ENCODE peak calls at places on chromosome 22, in six cellular contexts. One of them, this sample, is unnamed.

GRCh38 chr22:45026511-45026910 is 16.7 kb upstream of the PHF21B start:
- DNase-seq in mesenteric fat pad: no peak
- DNase-seq in Peyer's patch: no peak
- DNase-seq in adrenal gland: no peak
- DNase-seq in CD4-positive, alpha-beta T cell: no peak
- DNase-seq in NB4: peak
- DNase-seq in this sample: no peak

GRCh38 chr22:31647066-31647465 is 14.9 kb downstream of the PISD start:
- DNase-seq in adrenal gland: no peak
- DNase-seq in NB4: no peak
- DNase-seq in CD4-positive, alpha-beta T cell: no peak
- DNase-seq in mesenteric fat pad: no peak
- DNase-seq in Peyer's patch: no peak
- DNase-seq in this sample: no peak

GRCh38 chr22:42321908-42322561 is 51.6 kb upstream of the TCF20 start:
- DNase-seq in Peyer's patch: no peak
- DNase-seq in CD4-positive, alpha-beta T cell: no peak
- DNase-seq in adrenal gland: no peak
- DNase-seq in NB4: no peak
- DNase-seq in mesenteric fat pad: no peak
- DNase-seq in this sample: no peak

GRCh38 chr22:46731246-46732040 is 6.6 kb downstream of the CERK start:
- DNase-seq in mesenteric fat pad: no peak
- DNase-seq in Peyer's patch: no peak
- DNase-seq in NB4: no peak
- DNase-seq in adrenal gland: peak
- DNase-seq in CD4-positive, alpha-beta T cell: no peak
- DNase-seq in this sample: peak

GRCh38 chr22:28911777-28912669 is 28.7 kb downstream of the ZNRF3 start:
- DNase-seq in Peyer's patch: no peak
- DNase-seq in NB4: no peak
- DNase-seq in mesenteric fat pad: peak
- DNase-seq in CD4-positive, alpha-beta T cell: no peak
- DNase-seq in adrenal gland: no peak
- DNase-seq in this sample: peak

GRCh38 chr22:33971561-33971961 is 51.3 kb upstream of the LARGE1 start:
- DNase-seq in adrenal gland: no peak
- DNase-seq in CD4-positive, alpha-beta T cell: no peak
- DNase-seq in mesenteric fat pad: no peak
- DNase-seq in NB4: peak
- DNase-seq in Peyer's patch: no peak
- DNase-seq in this sample: no peak

GRCh38 chr22:17706451-17706900 is 67.8 kb downstream of the BID start:
- DNase-seq in CD4-positive, alpha-beta T cell: no peak
- DNase-seq in mesenteric fat pad: no peak
- DNase-seq in adrenal gland: peak
- DNase-seq in Peyer's patch: no peak
- DNase-seq in NB4: peak
- DNase-seq in this sample: peak

GRCh38 chr22:23763579-23764331 is 965 bp downstream of the C22orf15 start:
- DNase-seq in NB4: no peak
- DNase-seq in CD4-positive, alpha-beta T cell: peak
- DNase-seq in mesenteric fat pad: no peak
- DNase-seq in adrenal gland: no peak
- DNase-seq in Peyer's patch: peak
- DNase-seq in this sample: no peak

GRCh38 chr22:26770624-26771023 is 113.2 kb downstream of the MIAT start:
- DNase-seq in NB4: peak
- DNase-seq in CD4-positive, alpha-beta T cell: no peak
- DNase-seq in mesenteric fat pad: no peak
- DNase-seq in Peyer's patch: no peak
- DNase-seq in adrenal gland: no peak
- DNase-seq in this sample: peak

GRCh38 chr22:43533656-43534428 is 122.0 kb downstream of the MPPED1 start:
- DNase-seq in NB4: no peak
- DNase-seq in Peyer's patch: no peak
- DNase-seq in CD4-positive, alpha-beta T cell: no peak
- DNase-seq in adrenal gland: no peak
- DNase-seq in mesenteric fat pad: peak
- DNase-seq in this sample: no peak

GRCh38 chr22:19874307-19875060 is 19.8 kb upstream of the GNB1L start:
- DNase-seq in NB4: no peak
- DNase-seq in adrenal gland: no peak
- DNase-seq in Peyer's patch: no peak
- DNase-seq in mesenteric fat pad: peak
- DNase-seq in CD4-positive, alpha-beta T cell: peak
- DNase-seq in this sample: no peak

GRCh38 chr22:50035131-50035881 is 22.7 kb upstream of the IL17REL start:
- DNase-seq in NB4: no peak
- DNase-seq in Peyer's patch: no peak
- DNase-seq in mesenteric fat pad: no peak
- DNase-seq in adrenal gland: no peak
- DNase-seq in CD4-positive, alpha-beta T cell: no peak
- DNase-seq in this sample: no peak

GRCh38 chr22:38923463-38924196 is 33.8 kb upstream of the APOBEC3A start:
- DNase-seq in adrenal gland: peak
- DNase-seq in NB4: no peak
- DNase-seq in Peyer's patch: no peak
- DNase-seq in CD4-positive, alpha-beta T cell: no peak
- DNase-seq in mesenteric fat pad: no peak
- DNase-seq in this sample: peak

GRCh38 chr22:29306175-29306829 is at the start of gene GAS2L1:
- DNase-seq in Peyer's patch: peak
- DNase-seq in NB4: peak
- DNase-seq in CD4-positive, alpha-beta T cell: peak
- DNase-seq in adrenal gland: peak
- DNase-seq in mesenteric fat pad: peak
- DNase-seq in this sample: peak

GRCh38 chr22:26461188-26461810 is 22.3 kb downstream of the HPS4 start:
- DNase-seq in NB4: peak
- DNase-seq in CD4-positive, alpha-beta T cell: peak
- DNase-seq in Peyer's patch: peak
- DNase-seq in mesenteric fat pad: no peak
- DNase-seq in adrenal gland: peak
- DNase-seq in this sample: no peak

GRCh38 chr22:40263191-40263590 is 83.1 kb upstream of the ADSL start:
- DNase-seq in CD4-positive, alpha-beta T cell: no peak
- DNase-seq in mesenteric fat pad: no peak
- DNase-seq in NB4: peak
- DNase-seq in adrenal gland: no peak
- DNase-seq in Peyer's patch: no peak
- DNase-seq in this sample: no peak

GRCh38 chr22:41620646-41621098 is at the start of gene DESI1:
- DNase-seq in Peyer's patch: no peak
- DNase-seq in adrenal gland: no peak
- DNase-seq in CD4-positive, alpha-beta T cell: no peak
- DNase-seq in mesenteric fat pad: no peak
- DNase-seq in NB4: no peak
- DNase-seq in this sample: no peak

GRCh38 chr22:30636226-30637077 is 871 bp downstream of the SLC35E4 start:
- DNase-seq in mesenteric fat pad: no peak
- DNase-seq in adrenal gland: peak
- DNase-seq in NB4: no peak
- DNase-seq in CD4-positive, alpha-beta T cell: no peak
- DNase-seq in Peyer's patch: peak
- DNase-seq in this sample: no peak

GRCh38 chr22:22802346-22802970 is 85.2 kb upstream of the IGLL5 start:
- DNase-seq in mesenteric fat pad: no peak
- DNase-seq in Peyer's patch: no peak
- DNase-seq in adrenal gland: no peak
- DNase-seq in CD4-positive, alpha-beta T cell: no peak
- DNase-seq in NB4: peak
- DNase-seq in this sample: no peak

GRCh38 chr22:42648368-42649260 is 578 bp downstream of the CYB5R3 start:
- DNase-seq in Peyer's patch: peak
- DNase-seq in NB4: peak
- DNase-seq in adrenal gland: peak
- DNase-seq in mesenteric fat pad: no peak
- DNase-seq in CD4-positive, alpha-beta T cell: peak
- DNase-seq in this sample: peak

GRCh38 chr22:44210721-44211120 is 30.0 kb downstream of the PARVG start:
- DNase-seq in Peyer's patch: no peak
- DNase-seq in NB4: no peak
- DNase-seq in adrenal gland: no peak
- DNase-seq in CD4-positive, alpha-beta T cell: no peak
- DNase-seq in mesenteric fat pad: peak
- DNase-seq in this sample: no peak

GRCh38 chr22:25748704-25749103 is 6.7 kb downstream of the MYO18B start:
- DNase-seq in CD4-positive, alpha-beta T cell: no peak
- DNase-seq in Peyer's patch: no peak
- DNase-seq in adrenal gland: no peak
- DNase-seq in mesenteric fat pad: no peak
- DNase-seq in NB4: no peak
- DNase-seq in this sample: no peak

GRCh38 chr22:33569547-33569946 is 350.7 kb downstream of the LARGE1 start:
- DNase-seq in CD4-positive, alpha-beta T cell: no peak
- DNase-seq in NB4: no peak
- DNase-seq in mesenteric fat pad: no peak
- DNase-seq in Peyer's patch: no peak
- DNase-seq in adrenal gland: no peak
- DNase-seq in this sample: no peak

GRCh38 chr22:22195265-22196017 is 49.1 kb upstream of the VPREB1 start:
- DNase-seq in CD4-positive, alpha-beta T cell: peak
- DNase-seq in NB4: peak
- DNase-seq in adrenal gland: peak
- DNase-seq in mesenteric fat pad: no peak
- DNase-seq in Peyer's patch: peak
- DNase-seq in this sample: peak

This sample was measured in NCI-H226.